ENCODE peak calls at places on chromosome 17, in seven cellular contexts. One of them, this sample, is unnamed.

GRCh38 chr17:57597531-57598453 is 147.3 kb downstream of the CCDC182 start:
- DNase-seq in transverse colon: peak
- DNase-seq in kidney epithelial cell: no peak
- DNase-seq in AG10803: peak
- DNase-seq in AG04450: no peak
- DNase-seq in fibroblast of mammary gland: peak
- DNase-seq in cardiac fibroblast: peak
- DNase-seq in this sample: peak

GRCh38 chr17:38897176-38897575 is 27.3 kb downstream of the LASP1 start:
- DNase-seq in cardiac fibroblast: peak
- DNase-seq in kidney epithelial cell: no peak
- DNase-seq in AG10803: no peak
- DNase-seq in fibroblast of mammary gland: peak
- DNase-seq in transverse colon: peak
- DNase-seq in AG04450: no peak
- DNase-seq in this sample: no peak

GRCh38 chr17:74097461-74098131 is 105.9 kb upstream of the RPL38 start:
- DNase-seq in transverse colon: no peak
- DNase-seq in fibroblast of mammary gland: no peak
- DNase-seq in kidney epithelial cell: no peak
- DNase-seq in AG10803: no peak
- DNase-seq in AG04450: no peak
- DNase-seq in cardiac fibroblast: no peak
- DNase-seq in this sample: no peak

GRCh38 chr17:75295220-75296158 is 6.3 kb upstream of the SLC25A19 start:
- DNase-seq in cardiac fibroblast: no peak
- DNase-seq in kidney epithelial cell: no peak
- DNase-seq in AG10803: no peak
- DNase-seq in AG04450: no peak
- DNase-seq in transverse colon: peak
- DNase-seq in fibroblast of mammary gland: no peak
- DNase-seq in this sample: no peak

GRCh38 chr17:39617446-39618251 is 9.1 kb upstream of the PPP1R1B start:
- DNase-seq in cardiac fibroblast: peak
- DNase-seq in kidney epithelial cell: no peak
- DNase-seq in AG04450: no peak
- DNase-seq in fibroblast of mammary gland: peak
- DNase-seq in transverse colon: peak
- DNase-seq in AG10803: peak
- DNase-seq in this sample: no peak

GRCh38 chr17:39002991-39003715 is 36.0 kb upstream of the FBXO47 start:
- DNase-seq in kidney epithelial cell: no peak
- DNase-seq in AG04450: no peak
- DNase-seq in fibroblast of mammary gland: peak
- DNase-seq in cardiac fibroblast: peak
- DNase-seq in transverse colon: peak
- DNase-seq in AG10803: peak
- DNase-seq in this sample: no peak

GRCh38 chr17:37301288-37301687 is 74.5 kb upstream of the C17orf78 start:
- DNase-seq in cardiac fibroblast: peak
- DNase-seq in AG04450: no peak
- DNase-seq in fibroblast of mammary gland: peak
- DNase-seq in transverse colon: no peak
- DNase-seq in kidney epithelial cell: no peak
- DNase-seq in AG10803: peak
- DNase-seq in this sample: no peak

GRCh38 chr17:29177541-29177870 is 2.7 kb downstream of the MYO18A start:
- DNase-seq in AG04450: no peak
- DNase-seq in fibroblast of mammary gland: no peak
- DNase-seq in cardiac fibroblast: no peak
- DNase-seq in AG10803: no peak
- DNase-seq in transverse colon: no peak
- DNase-seq in kidney epithelial cell: no peak
- DNase-seq in this sample: no peak

GRCh38 chr17:80785477-80786178 is 206.0 kb upstream of the CHMP6 start:
- DNase-seq in transverse colon: no peak
- DNase-seq in AG10803: no peak
- DNase-seq in cardiac fibroblast: no peak
- DNase-seq in AG04450: no peak
- DNase-seq in kidney epithelial cell: no peak
- DNase-seq in fibroblast of mammary gland: no peak
- DNase-seq in this sample: no peak

GRCh38 chr17:78168906-78169793 is 769 bp downstream of the SYNGR2 start:
- DNase-seq in AG10803: peak
- DNase-seq in cardiac fibroblast: peak
- DNase-seq in fibroblast of mammary gland: no peak
- DNase-seq in transverse colon: peak
- DNase-seq in kidney epithelial cell: no peak
- DNase-seq in AG04450: no peak
- DNase-seq in this sample: no peak

GRCh38 chr17:3475812-3476686 is at the start of gene ASPA:
- DNase-seq in fibroblast of mammary gland: peak
- DNase-seq in AG10803: peak
- DNase-seq in cardiac fibroblast: peak
- DNase-seq in transverse colon: no peak
- DNase-seq in AG04450: no peak
- DNase-seq in kidney epithelial cell: no peak
- DNase-seq in this sample: no peak

GRCh38 chr17:27446569-27447301 is 9.5 kb upstream of the KSR1 start:
- DNase-seq in kidney epithelial cell: peak
- DNase-seq in AG10803: peak
- DNase-seq in fibroblast of mammary gland: peak
- DNase-seq in transverse colon: no peak
- DNase-seq in cardiac fibroblast: peak
- DNase-seq in AG04450: peak
- DNase-seq in this sample: peak

GRCh38 chr17:794876-795275 is 12.7 kb downstream of the MRM3 start:
- DNase-seq in kidney epithelial cell: no peak
- DNase-seq in AG10803: peak
- DNase-seq in transverse colon: peak
- DNase-seq in fibroblast of mammary gland: peak
- DNase-seq in AG04450: peak
- DNase-seq in cardiac fibroblast: peak
- DNase-seq in this sample: no peak

GRCh38 chr17:72576289-72576759 is 455.5 kb downstream of the SOX9 start:
- DNase-seq in transverse colon: no peak
- DNase-seq in kidney epithelial cell: no peak
- DNase-seq in AG04450: no peak
- DNase-seq in fibroblast of mammary gland: no peak
- DNase-seq in AG10803: no peak
- DNase-seq in cardiac fibroblast: no peak
- DNase-seq in this sample: no peak

GRCh38 chr17:29565643-29566472 is 979 bp downstream of the ABHD15 start:
- DNase-seq in transverse colon: peak
- DNase-seq in kidney epithelial cell: no peak
- DNase-seq in fibroblast of mammary gland: no peak
- DNase-seq in AG04450: no peak
- DNase-seq in cardiac fibroblast: no peak
- DNase-seq in AG10803: no peak
- DNase-seq in this sample: no peak

GRCh38 chr17:45052052-45052772 is 780 bp upstream of the DCAKD start:
- DNase-seq in kidney epithelial cell: no peak
- DNase-seq in fibroblast of mammary gland: peak
- DNase-seq in AG10803: peak
- DNase-seq in AG04450: no peak
- DNase-seq in cardiac fibroblast: peak
- DNase-seq in transverse colon: peak
- DNase-seq in this sample: no peak

GRCh38 chr17:44374306-44375195 is 10.9 kb upstream of the FAM171A2 start:
- DNase-seq in cardiac fibroblast: no peak
- DNase-seq in kidney epithelial cell: no peak
- DNase-seq in AG10803: no peak
- DNase-seq in transverse colon: no peak
- DNase-seq in AG04450: no peak
- DNase-seq in fibroblast of mammary gland: no peak
- DNase-seq in this sample: no peak

GRCh38 chr17:48752399-48753288 is 24.1 kb upstream of the HOXB13 start:
- DNase-seq in cardiac fibroblast: no peak
- DNase-seq in AG10803: peak
- DNase-seq in transverse colon: no peak
- DNase-seq in kidney epithelial cell: no peak
- DNase-seq in fibroblast of mammary gland: no peak
- DNase-seq in AG04450: no peak
- DNase-seq in this sample: no peak

GRCh38 chr17:29251969-29252866 is 5.6 kb downstream of the CRYBA1 start:
- DNase-seq in kidney epithelial cell: no peak
- DNase-seq in AG04450: no peak
- DNase-seq in cardiac fibroblast: peak
- DNase-seq in fibroblast of mammary gland: peak
- DNase-seq in AG10803: peak
- DNase-seq in transverse colon: no peak
- DNase-seq in this sample: no peak

GRCh38 chr17:5592382-5592781 is 8.1 kb upstream of the NLRP1 start:
- DNase-seq in AG04450: peak
- DNase-seq in AG10803: peak
- DNase-seq in cardiac fibroblast: peak
- DNase-seq in kidney epithelial cell: no peak
- DNase-seq in transverse colon: no peak
- DNase-seq in fibroblast of mammary gland: peak
- DNase-seq in this sample: no peak

GRCh38 chr17:36786867-36787266 is 150.4 kb upstream of the LHX1 start:
- DNase-seq in transverse colon: no peak
- DNase-seq in AG10803: no peak
- DNase-seq in AG04450: no peak
- DNase-seq in kidney epithelial cell: no peak
- DNase-seq in fibroblast of mammary gland: no peak
- DNase-seq in cardiac fibroblast: no peak
- DNase-seq in this sample: no peak

DNA sequence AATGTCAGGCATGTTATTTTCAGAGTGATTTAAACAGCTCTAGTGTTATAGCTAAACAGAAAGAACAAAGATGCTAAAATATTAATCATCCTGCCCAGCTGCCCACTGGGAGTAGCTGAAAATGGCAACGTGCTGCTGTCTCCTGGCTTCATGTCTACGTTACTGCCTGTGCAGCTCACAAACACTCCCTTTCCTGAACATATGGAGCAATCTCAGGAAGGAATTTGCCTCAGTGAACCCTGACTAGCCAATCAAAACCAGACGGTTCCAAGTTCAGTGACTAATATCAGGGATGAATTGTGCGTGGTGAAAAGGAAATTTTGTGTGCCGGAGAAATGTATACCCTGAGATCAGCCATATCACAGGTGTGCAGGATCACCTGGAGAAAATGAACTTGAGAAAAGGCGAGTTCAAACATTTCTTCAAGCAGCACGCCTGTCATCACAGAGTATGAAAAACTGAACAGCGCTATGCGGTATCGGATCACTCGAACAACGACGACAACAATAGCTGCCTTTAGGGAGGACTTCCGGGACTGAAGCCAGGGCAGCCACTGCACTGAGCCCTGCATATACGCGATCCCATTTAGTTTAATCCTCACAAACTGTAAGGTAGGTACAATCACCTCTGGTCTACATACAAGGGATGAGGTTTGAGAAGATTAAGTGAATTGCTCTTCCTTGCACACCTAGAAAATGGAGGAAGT is 110.3 kb downstream of the STX8 start:
- DNase-seq in AG04450: peak
- DNase-seq in AG10803: peak
- DNase-seq in fibroblast of mammary gland: peak
- DNase-seq in kidney epithelial cell: no peak
- DNase-seq in transverse colon: no peak
- DNase-seq in cardiac fibroblast: peak
- DNase-seq in this sample: peak
- TF ChIP-seq CTCF in AG04450: peak
- TF ChIP-seq CTCF in AG10803: peak
- TF ChIP-seq CTCF in fibroblast of mammary gland: peak
- TF ChIP-seq CTCF in kidney epithelial cell: no peak
- TF ChIP-seq CTCF in transverse colon: no peak
- TF ChIP-seq CTCF in cardiac fibroblast: peak
- TF ChIP-seq CTCF in this sample: peak

DNA sequence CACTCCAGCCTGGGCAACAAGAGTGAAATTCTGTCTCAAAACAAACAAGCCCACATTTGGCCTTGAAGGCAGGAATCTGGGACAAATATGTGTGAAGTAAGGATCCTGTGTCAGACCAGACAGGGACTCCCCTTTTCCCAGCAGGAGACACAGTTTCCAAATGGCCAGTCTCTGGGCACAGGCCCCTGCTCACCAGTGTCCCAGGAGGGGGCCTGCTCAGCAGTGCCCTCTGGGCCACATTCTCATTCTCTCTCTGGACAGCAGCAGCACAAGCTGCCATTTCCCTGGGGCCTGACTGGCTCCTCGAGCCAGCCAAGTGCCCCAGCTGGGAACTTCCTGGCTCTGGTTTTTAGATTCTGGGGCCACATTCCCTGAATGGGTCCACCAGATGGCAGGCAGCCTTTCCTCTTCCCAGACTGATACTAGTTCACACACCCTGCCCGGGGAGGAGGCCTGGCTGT is 11.7 kb upstream of the MNT start:
- DNase-seq in cardiac fibroblast: peak
- DNase-seq in AG04450: no peak
- DNase-seq in fibroblast of mammary gland: no peak
- DNase-seq in transverse colon: no peak
- DNase-seq in kidney epithelial cell: no peak
- DNase-seq in AG10803: peak
- DNase-seq in this sample: no peak
- TF ChIP-seq CTCF in cardiac fibroblast: no peak
- TF ChIP-seq CTCF in AG04450: no peak
- TF ChIP-seq CTCF in fibroblast of mammary gland: no peak
- TF ChIP-seq CTCF in transverse colon: no peak
- TF ChIP-seq CTCF in kidney epithelial cell: peak
- TF ChIP-seq CTCF in AG10803: peak
- TF ChIP-seq CTCF in this sample: peak

GRCh38 chr17:63790057-63790456 is 16.1 kb downstream of the DDX42 start:
- DNase-seq in transverse colon: no peak
- DNase-seq in AG04450: no peak
- DNase-seq in cardiac fibroblast: no peak
- DNase-seq in fibroblast of mammary gland: no peak
- DNase-seq in AG10803: no peak
- DNase-seq in kidney epithelial cell: no peak
- DNase-seq in this sample: no peak

GRCh38 chr17:63786961-63787711 is 13.2 kb downstream of the DDX42 start:
- DNase-seq in cardiac fibroblast: no peak
- DNase-seq in AG10803: no peak
- DNase-seq in fibroblast of mammary gland: no peak
- DNase-seq in kidney epithelial cell: no peak
- DNase-seq in AG04450: no peak
- DNase-seq in transverse colon: no peak
- DNase-seq in this sample: no peak

GRCh38 chr17:63792055-63792729 is 18.2 kb downstream of the DDX42 start:
- DNase-seq in fibroblast of mammary gland: no peak
- DNase-seq in kidney epithelial cell: no peak
- DNase-seq in transverse colon: no peak
- DNase-seq in cardiac fibroblast: no peak
- DNase-seq in AG10803: no peak
- DNase-seq in AG04450: no peak
- DNase-seq in this sample: no peak
- TF ChIP-seq CTCF in fibroblast of mammary gland: no peak
- TF ChIP-seq CTCF in kidney epithelial cell: no peak
- TF ChIP-seq CTCF in transverse colon: no peak
- TF ChIP-seq CTCF in cardiac fibroblast: no peak
- TF ChIP-seq CTCF in AG10803: no peak
- TF ChIP-seq CTCF in AG04450: no peak
- TF ChIP-seq CTCF in this sample: no peak

DNA sequence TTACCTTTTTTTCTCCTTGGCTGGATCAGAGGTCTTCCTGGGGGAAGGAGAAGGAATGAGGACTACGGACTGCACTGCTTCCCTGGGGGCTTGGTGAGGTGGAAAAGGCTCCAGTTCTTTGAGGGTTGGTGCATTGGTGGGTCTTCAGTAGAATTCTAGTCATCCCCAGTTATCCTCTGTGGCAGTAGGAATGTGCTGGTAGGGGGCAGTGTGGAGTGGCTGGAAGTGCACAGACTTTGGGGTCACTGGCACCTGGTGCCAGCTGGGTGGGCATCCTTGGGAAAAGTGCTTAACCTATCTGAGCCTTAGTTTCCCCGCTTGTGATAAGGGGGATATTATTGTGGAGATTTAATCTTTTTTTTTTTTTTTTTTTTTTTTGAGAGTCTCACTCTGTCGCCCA is 6.3 kb downstream of the TAC4 start:
- DNase-seq in transverse colon: no peak
- DNase-seq in AG10803: no peak
- DNase-seq in cardiac fibroblast: no peak
- DNase-seq in kidney epithelial cell: no peak
- DNase-seq in AG04450: no peak
- DNase-seq in fibroblast of mammary gland: no peak
- DNase-seq in this sample: no peak
- TF ChIP-seq CTCF in transverse colon: no peak
- TF ChIP-seq CTCF in AG10803: no peak
- TF ChIP-seq CTCF in cardiac fibroblast: no peak
- TF ChIP-seq CTCF in kidney epithelial cell: no peak
- TF ChIP-seq CTCF in AG04450: no peak
- TF ChIP-seq CTCF in fibroblast of mammary gland: peak
- TF ChIP-seq CTCF in this sample: no peak